ENCODE peak calls at places on chromosomes 16 and 17, in four cellular contexts. D is gastrocnemius medialis, C is A549, A is HFF-Myc. R is an unnamed sample.

GRCh38 chr16:19393226-19394074 is 24.2 kb upstream of the TMC5 start:
- DNase-seq in D (no peak), C (peak; percentile 90), A (no peak), R (no peak)

GRCh38 chr16:2919511-2920255 is 8.0 kb downstream of the FLYWCH1 start:
- DNase-seq in D (peak; percentile 70), C (peak; percentile 73), A (peak; percentile 75), R (peak; percentile 77)

GRCh38 chr17:4631836-4632582 is 9.5 kb downstream of the ALOX15 start:
- DNase-seq in D (no peak), C (no peak), A (no peak), R (no peak)

GRCh38 chr16:84826558-84826941 is 6.8 kb downstream of the CRISPLD2 start:
- DNase-seq in D (peak; percentile 60), C (no peak), A (no peak), R (no peak)

GRCh38 chr17:74842599-74843351 is 16.9 kb downstream of the GRIN2C start:
- DNase-seq in D (no peak), C (peak; percentile 82), A (peak; percentile 9), R (no peak)

GRCh38 chr17:65156185-65156834 is 19.1 kb downstream of the RGS9 start:
- DNase-seq in D (no peak), C (no peak), A (no peak), R (no peak)

GRCh38 chr16:81593481-81593880 is 148.9 kb downstream of the CMIP start:
- DNase-seq in D (no peak), C (no peak), A (no peak), R (no peak)

GRCh38 chr17:21033350-21033749 is 9.5 kb downstream of the USP22 start:
- DNase-seq in D (no peak), C (no peak), A (no peak), R (no peak)

GRCh38 chr16:50209548-50210265 is 56.6 kb downstream of the TENT4B start:
- DNase-seq in D (peak; percentile 27), C (no peak), A (no peak), R (no peak)

GRCh38 chr17:55437165-55437605 is 15.6 kb upstream of the MMD start:
- DNase-seq in D (no peak), C (no peak), A (no peak), R (no peak)

GRCh38 chr17:82097187-82097918 is 683 bp downstream of the FASN start:
- DNase-seq in D (no peak), C (peak; percentile 66), A (no peak), R (no peak)

GRCh38 chr17:81345211-81346089 is 49.8 kb upstream of the BAHCC1 start:
- DNase-seq in D (peak; percentile 92), C (peak; percentile 91), A (peak; percentile 27), R (peak; percentile 66)

GRCh38 chr17:35214631-35215273 is 20.6 kb upstream of the SLC35G3 start:
- DNase-seq in D (no peak), C (no peak), A (no peak), R (no peak)

GRCh38 chr17:55391764-55392467 is 29.7 kb downstream of the MMD start:
- DNase-seq in D (no peak), C (no peak), A (no peak), R (no peak)

GRCh38 chr16:89374393-89374948 is 115.9 kb downstream of the ANKRD11 start:
- DNase-seq in D (peak; percentile 50), C (peak; percentile 31), A (no peak), R (no peak)

GRCh38 chr17:15341385-15341849 is at the start of gene TEKT3:
- DNase-seq in D (peak; percentile 85), C (peak; percentile 81), A (no peak), R (peak; percentile 76)

GRCh38 chr17:55202906-55203305 is 61.9 kb upstream of the HLF start:
- DNase-seq in D (no peak), C (no peak), A (no peak), R (no peak)

GRCh38 chr17:81043725-81044427 is 8.9 kb downstream of the BAIAP2 start:
- DNase-seq in D (no peak), C (peak; percentile 61), A (no peak), R (no peak)

GRCh38 chr16:11681977-11682654 is 13.9 kb downstream of the SNN start:
- DNase-seq in D (peak; percentile 88), C (no peak), A (no peak), R (no peak)

GRCh38 chr16:11681526-11681925 is 13.3 kb downstream of the SNN start:
- DNase-seq in D (peak; percentile 93), C (no peak), A (no peak), R (no peak)

GRCh38 chr16:11682655-11683096 is 14.4 kb downstream of the SNN start:
- DNase-seq in D (no peak), C (no peak), A (no peak), R (no peak)

GRCh38 chr16:11684231-11685025 is 16.2 kb downstream of the SNN start:
- DNase-seq in D (no peak), C (no peak), A (no peak), R (no peak)

GRCh38 chr16:11683140-11683539 is 14.9 kb downstream of the SNN start:
- DNase-seq in D (no peak), C (no peak), A (no peak), R (no peak)
- H3K4me3 ChIP-seq in D (no peak overlapping the region), C (no peak overlapping the region), A (no peak overlapping the region), R (no peak overlapping the region)

GRCh38 chr17:66492500-66493123 is 190.2 kb downstream of the PRKCA start:
- DNase-seq in D (no peak), C (no peak), A (no peak), R (no peak)
- H3K4me3 ChIP-seq in D (no peak overlapping the region), C (no peak overlapping the region), A (no peak overlapping the region), R (no peak overlapping the region)

DNA sequence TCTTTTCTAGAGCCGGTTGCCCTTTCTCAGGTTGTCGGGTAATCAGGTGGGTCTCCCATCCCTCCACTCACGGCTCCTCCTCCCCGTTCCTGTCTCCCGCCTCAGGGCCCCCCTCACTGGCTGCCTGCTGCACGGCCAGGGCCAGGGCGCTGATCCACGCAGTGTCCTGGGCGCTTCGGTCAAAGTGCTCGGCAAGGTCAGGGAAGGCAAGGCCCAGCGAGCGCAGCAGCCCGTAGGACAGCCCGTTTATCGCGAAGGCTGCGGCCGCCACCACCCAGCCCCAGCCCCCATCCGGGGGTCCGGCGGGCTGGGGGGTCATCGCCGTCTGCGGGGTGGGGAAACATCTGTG is 723 bp downstream of the SLC16A11 start:
- DNase-seq in D (no peak), C (no peak), A (no peak), R (no peak)
- H3K4me3 ChIP-seq in D (peak overlapping the region; percentile 53), C (peak overlapping the region; percentile 23), A (peak overlapping the region; percentile 22), R (peak overlapping the region; percentile 50)

GRCh38 chr16:56626685-56627084 is 1.1 kb downstream of the MT1E start:
- DNase-seq in D (peak; percentile 44), C (no peak), A (no peak), R (no peak)
- H3K4me3 ChIP-seq in D (peak overlapping the region; percentile 84), C (no peak overlapping the region), A (peak overlapping the region; percentile 80), R (peak overlapping the region; percentile 65)

GRCh38 chr16:30366511-30366910 is 3.8 kb downstream of the TBC1D10B start:
- DNase-seq in D (no peak), C (no peak), A (no peak), R (no peak)
- H3K4me3 ChIP-seq in D (no peak overlapping the region), C (no peak overlapping the region), A (no peak overlapping the region), R (no peak overlapping the region)

GRCh38 chr16:27772093-27772820 is 222.3 kb downstream of the KATNIP start:
- DNase-seq in D (no peak), C (no peak), A (no peak), R (no peak)
- H3K4me3 ChIP-seq in D (no peak overlapping the region), C (no peak overlapping the region), A (no peak overlapping the region), R (no peak overlapping the region)